ENCODE peak calls at places on chromosomes 1 and 21, in seven cellular contexts. M is T47D; J is activated T-cell treated with anti-CD3 and anti-CD28 coated beads, Interleukin-2, amount 50 U/mL, for 1 hour; P is SHP77; R is CD8-positive, alpha-beta memory T cell; E is epithelial cell of esophagus; I is psoas muscle. K is an unnamed sample.

GRCh38 chr1:87119741-87120140 is 205.3 kb downstream of the HS2ST1 start:
- DNase-seq in E (peak), I (no peak), J (no peak), R (no peak), M (no peak), P (no peak), K (no peak)

GRCh38 chr1:17119076-17119743 is at the start of gene PADI2:
- DNase-seq in R (peak), J (peak), P (no peak), M (peak), I (peak), E (peak), K (peak)

GRCh38 chr1:60916926-60917325 is 165.4 kb upstream of the NFIA start:
- DNase-seq in E (no peak), R (no peak), M (no peak), I (no peak), J (no peak), P (no peak), K (no peak)

GRCh38 chr1:27560271-27561125 is 43.4 kb downstream of the AHDC1 start:
- DNase-seq in P (no peak), E (peak), J (no peak), I (no peak), M (no peak), R (no peak), K (no peak)

GRCh38 chr1:229582011-229582694 is 23.6 kb upstream of the ABCB10 start:
- DNase-seq in J (no peak), M (no peak), E (peak), R (no peak), I (peak), P (peak), K (peak)

GRCh38 chr21:8992731-8993174 is 1528.6 kb upstream of the TPTE start:
- DNase-seq in M (no peak), E (no peak), I (peak), R (no peak), P (peak), J (no peak), K (no peak)

GRCh38 chr1:177505905-177506590 is 335.3 kb downstream of the BRINP2 start:
- DNase-seq in I (no peak), R (no peak), P (no peak), J (no peak), M (no peak), E (peak), K (no peak)

GRCh38 chr1:1624443-1625403 is 7.2 kb upstream of the MMP23B start:
- DNase-seq in E (no peak), M (no peak), R (no peak), P (no peak), I (peak), J (no peak), K (no peak)

GRCh38 chr1:81619156-81619555 is 181.6 kb upstream of the ADGRL2 start:
- DNase-seq in P (no peak), R (no peak), E (no peak), M (no peak), I (no peak), J (no peak), K (no peak)

GRCh38 chr1:157040802-157041201 is 4.7 kb downstream of the ARHGEF11 start:
- DNase-seq in I (no peak), M (no peak), R (no peak), E (no peak), P (no peak), J (no peak), K (no peak)

GRCh38 chr1:207849016-207849415 is 61.9 kb downstream of the CD34 start:
- DNase-seq in R (no peak), J (no peak), I (no peak), M (no peak), P (no peak), E (no peak), K (no peak)

GRCh38 chr1:21742578-21742977 is 40.4 kb downstream of the USP48 start:
- DNase-seq in J (no peak), R (no peak), E (no peak), P (no peak), I (no peak), M (no peak), K (no peak)

GRCh38 chr1:180084867-180085266 is 69.8 kb upstream of the QSOX1 start:
- DNase-seq in M (no peak), P (no peak), I (no peak), J (no peak), E (no peak), R (no peak), K (no peak)

GRCh38 chr1:6623269-6623965 is 1.3 kb upstream of the THAP3 start:
- DNase-seq in I (no peak), P (no peak), J (no peak), M (no peak), R (no peak), E (no peak), K (no peak)

GRCh38 chr1:211632808-211633522 is 42.5 kb downstream of the NEK2 start:
- DNase-seq in I (no peak), J (no peak), E (no peak), R (no peak), M (no peak), P (no peak), K (no peak)

GRCh38 chr21:39193380-39193779 is 10.1 kb upstream of the PSMG1 start:
- DNase-seq in M (no peak), E (no peak), J (no peak), I (no peak), R (no peak), P (no peak), K (no peak)

GRCh38 chr1:152622803-152623202 is at the start of gene LCE3A:
- DNase-seq in E (no peak), P (peak), J (no peak), M (no peak), I (peak), R (no peak), K (peak)

GRCh38 chr1:53368314-53369033 is 40.6 kb upstream of the LRP8 start:
- DNase-seq in J (no peak), M (no peak), R (no peak), P (peak), E (no peak), I (no peak), K (no peak)

GRCh38 chr1:16115468-16116363 is 40.2 kb downstream of the EPHA2 start:
- DNase-seq in P (no peak), R (no peak), I (no peak), J (no peak), M (no peak), E (no peak), K (no peak)

K was measured in gastrocnemius medialis.